ENCODE peak calls at places on chromosome 3, in ten cellular contexts. V is body of pancreas, G is esophagus muscularis mucosa, U is endothelial cell of umbilical vein, M is IMR-90, Z is transverse colon, P is A549, K is ovary, F is HCT116, R is prostate gland. E is an unnamed sample.

GRCh38 chr3:95418251-95418650 is 1355.4 kb downstream of the NSUN3 start:
- DNase-seq in V (no peak), G (no peak), U (no peak), M (no peak), Z (no peak), P (no peak), K (no peak), F (no peak), R (no peak), E (no peak)

GRCh38 chr3:153163349-153164008 is 1.5 kb downstream of the RAP2B start:
- DNase-seq in V (no peak), G (no peak), U (peak), M (peak), Z (no peak), P (peak), K (peak), F (no peak), R (no peak), E (no peak)

GRCh38 chr3:56154297-56154696 is 314.0 kb downstream of the ERC2 start:
- DNase-seq in V (no peak), G (no peak), U (no peak), M (no peak), Z (no peak), P (peak), K (no peak), F (no peak), R (no peak), E (no peak)

GRCh38 chr3:73100734-73101550 is 39.5 kb downstream of the EBLN2 start:
- DNase-seq in V (peak), G (peak), U (peak), M (peak), Z (peak), P (peak), K (peak), F (peak), R (peak), E (peak)

GRCh38 chr3:129016366-129016724 is 15.2 kb downstream of the EFCC1 start:
- DNase-seq in V (no peak), G (no peak), U (peak), M (no peak), Z (peak), P (no peak), K (no peak), F (no peak), R (peak), E (no peak)

GRCh38 chr3:24245056-24245455 is 249.6 kb downstream of the THRB start:
- DNase-seq in V (no peak), G (no peak), U (no peak), M (no peak), Z (no peak), P (no peak), K (no peak), F (no peak), R (no peak), E (no peak)

GRCh38 chr3:99901200-99901926 is 83.7 kb downstream of the CMSS1 start:
- DNase-seq in V (no peak), G (no peak), U (peak), M (peak), Z (no peak), P (peak), K (no peak), F (peak), R (no peak), E (no peak)

GRCh38 chr3:30986551-30986950 is 92.1 kb upstream of the GADL1 start:
- DNase-seq in V (no peak), G (no peak), U (no peak), M (no peak), Z (no peak), P (no peak), K (no peak), F (no peak), R (no peak), E (no peak)

GRCh38 chr3:94011208-94011842 is 17.1 kb downstream of the STX19 start:
- DNase-seq in V (no peak), G (no peak), U (no peak), M (no peak), Z (no peak), P (no peak), K (no peak), F (no peak), R (no peak), E (no peak)

GRCh38 chr3:182364323-182364722 is 429.0 kb upstream of the ATP11B start:
- DNase-seq in V (no peak), G (no peak), U (no peak), M (no peak), Z (no peak), P (no peak), K (no peak), F (peak), R (no peak), E (no peak)

GRCh38 chr3:141093397-141093796 is 42.2 kb downstream of the SPSB4 start:
- DNase-seq in V (no peak), G (no peak), U (no peak), M (no peak), Z (no peak), P (no peak), K (no peak), F (no peak), R (no peak), E (no peak)

GRCh38 chr3:125281411-125281810 is 68.9 kb upstream of the SLC12A8 start:
- DNase-seq in V (no peak), G (no peak), U (no peak), M (no peak), Z (no peak), P (no peak), K (no peak), F (no peak), R (no peak), E (no peak)

GRCh38 chr3:16399473-16399872 is 114.0 kb downstream of the RFTN1 start:
- DNase-seq in V (no peak), G (no peak), U (no peak), M (peak), Z (no peak), P (peak), K (peak), F (no peak), R (no peak), E (peak)

GRCh38 chr3:59555593-59556315 is 505.9 kb upstream of the CFAP20DC start:
- DNase-seq in V (no peak), G (no peak), U (no peak), M (peak), Z (no peak), P (no peak), K (no peak), F (no peak), R (no peak), E (no peak)

GRCh38 chr3:182215881-182216280 is 504.2 kb downstream of the SOX2 start:
- DNase-seq in V (no peak), G (no peak), U (no peak), M (no peak), Z (no peak), P (no peak), K (no peak), F (no peak), R (no peak), E (no peak)

GRCh38 chr3:10888523-10889081 is 72.6 kb downstream of the SLC6A11 start:
- DNase-seq in V (no peak), G (no peak), U (no peak), M (no peak), Z (no peak), P (no peak), K (no peak), F (no peak), R (no peak), E (no peak)

GRCh38 chr3:172352786-172353185 is 95.5 kb downstream of the GHSR start:
- DNase-seq in V (no peak), G (no peak), U (no peak), M (no peak), Z (no peak), P (no peak), K (no peak), F (no peak), R (no peak), E (no peak)

GRCh38 chr3:129793356-129793755 is 100.2 kb downstream of the TMCC1 start:
- DNase-seq in V (no peak), G (no peak), U (peak), M (no peak), Z (no peak), P (peak), K (no peak), F (no peak), R (no peak), E (no peak)

GRCh38 chr3:13715167-13715954 is 164.5 kb downstream of the WNT7A start:
- DNase-seq in V (peak), G (peak), U (no peak), M (no peak), Z (no peak), P (no peak), K (no peak), F (no peak), R (no peak), E (no peak)

GRCh38 chr3:107044587-107045119 is 332.6 kb upstream of the CCDC54 start:
- DNase-seq in V (no peak), G (no peak), U (peak), M (no peak), Z (no peak), P (no peak), K (no peak), F (no peak), R (no peak), E (no peak)

GRCh38 chr3:81550415-81550814 is 211.0 kb downstream of the GBE1 start:
- DNase-seq in V (no peak), G (no peak), U (no peak), M (peak), Z (no peak), P (no peak), K (no peak), F (no peak), R (no peak), E (no peak)

GRCh38 chr3:190577225-190577624 is 63.3 kb downstream of the IL1RAP start:
- DNase-seq in V (no peak), G (no peak), U (no peak), M (no peak), Z (no peak), P (no peak), K (no peak), F (no peak), R (no peak), E (no peak)

GRCh38 chr3:194134231-194134756 is 1.7 kb upstream of the HES1 start:
- DNase-seq in V (no peak), G (peak), U (no peak), M (no peak), Z (peak), P (no peak), K (no peak), F (no peak), R (peak), E (peak)

GRCh38 chr3:69948246-69948862 is 51.2 kb upstream of the SAMMSON start:
- DNase-seq in V (no peak), G (no peak), U (peak), M (peak), Z (no peak), P (peak), K (no peak), F (peak), R (no peak), E (no peak)

GRCh38 chr3:195001261-195001660 is 269.7 kb downstream of the XXYLT1 start:
- DNase-seq in V (no peak), G (no peak), U (no peak), M (no peak), Z (no peak), P (no peak), K (no peak), F (no peak), R (no peak), E (no peak)

GRCh38 chr3:119831022-119831421 is 49.1 kb downstream of the NR1I2 start:
- DNase-seq in V (no peak), G (no peak), U (no peak), M (no peak), Z (no peak), P (peak), K (no peak), F (no peak), R (no peak), E (no peak)

GRCh38 chr3:45552031-45552772 is 42.3 kb upstream of the LIMD1 start:
- DNase-seq in V (no peak), G (no peak), U (no peak), M (no peak), Z (no peak), P (no peak), K (no peak), F (no peak), R (no peak), E (no peak)

GRCh38 chr3:67685499-67685898 is 31.1 kb upstream of the SUCLG2 start:
- DNase-seq in V (no peak), G (no peak), U (no peak), M (no peak), Z (no peak), P (no peak), K (no peak), F (no peak), R (no peak), E (no peak)

GRCh38 chr3:58306662-58307286 is 454 bp downstream of the HTD2 start:
- DNase-seq in V (peak), G (no peak), U (peak), M (peak), Z (peak), P (peak), K (peak), F (no peak), R (peak), E (no peak)

GRCh38 chr3:61579685-61580084 is 18.3 kb downstream of the PTPRG start:
- DNase-seq in V (no peak), G (no peak), U (no peak), M (no peak), Z (no peak), P (no peak), K (no peak), F (no peak), R (no peak), E (no peak)

GRCh38 chr3:187006884-187007630 is 76.7 kb downstream of the ST6GAL1 start:
- DNase-seq in V (no peak), G (no peak), U (no peak), M (peak), Z (no peak), P (no peak), K (no peak), F (no peak), R (no peak), E (no peak)

GRCh38 chr3:34357461-34357860 is 559.0 kb downstream of the PDCD6IP start:
- DNase-seq in V (no peak), G (no peak), U (no peak), M (no peak), Z (no peak), P (no peak), K (no peak), F (no peak), R (no peak), E (no peak)

GRCh38 chr3:110568246-110568645 is 503.4 kb upstream of the NECTIN3 start:
- DNase-seq in V (no peak), G (no peak), U (peak), M (peak), Z (no peak), P (peak), K (no peak), F (peak), R (no peak), E (peak)

GRCh38 chr3:16633948-16634347 is 28.7 kb upstream of the DAZL start:
- DNase-seq in V (no peak), G (no peak), U (no peak), M (no peak), Z (no peak), P (no peak), K (no peak), F (no peak), R (no peak), E (no peak)

GRCh38 chr3:31880020-31880419 is 101.0 kb downstream of the OSBPL10 start:
- DNase-seq in V (no peak), G (no peak), U (no peak), M (peak), Z (no peak), P (peak), K (no peak), F (no peak), R (no peak), E (no peak)

GRCh38 chr3:129476586-129476985 is 36.6 kb downstream of the IFT122 start:
- DNase-seq in V (peak), G (no peak), U (no peak), M (no peak), Z (no peak), P (no peak), K (no peak), F (no peak), R (no peak), E (no peak)

GRCh38 chr3:105579439-105579838 is 212.7 kb downstream of the ALCAM start:
- DNase-seq in V (no peak), G (no peak), U (no peak), M (peak), Z (no peak), P (no peak), K (no peak), F (no peak), R (no peak), E (no peak)

DNA sequence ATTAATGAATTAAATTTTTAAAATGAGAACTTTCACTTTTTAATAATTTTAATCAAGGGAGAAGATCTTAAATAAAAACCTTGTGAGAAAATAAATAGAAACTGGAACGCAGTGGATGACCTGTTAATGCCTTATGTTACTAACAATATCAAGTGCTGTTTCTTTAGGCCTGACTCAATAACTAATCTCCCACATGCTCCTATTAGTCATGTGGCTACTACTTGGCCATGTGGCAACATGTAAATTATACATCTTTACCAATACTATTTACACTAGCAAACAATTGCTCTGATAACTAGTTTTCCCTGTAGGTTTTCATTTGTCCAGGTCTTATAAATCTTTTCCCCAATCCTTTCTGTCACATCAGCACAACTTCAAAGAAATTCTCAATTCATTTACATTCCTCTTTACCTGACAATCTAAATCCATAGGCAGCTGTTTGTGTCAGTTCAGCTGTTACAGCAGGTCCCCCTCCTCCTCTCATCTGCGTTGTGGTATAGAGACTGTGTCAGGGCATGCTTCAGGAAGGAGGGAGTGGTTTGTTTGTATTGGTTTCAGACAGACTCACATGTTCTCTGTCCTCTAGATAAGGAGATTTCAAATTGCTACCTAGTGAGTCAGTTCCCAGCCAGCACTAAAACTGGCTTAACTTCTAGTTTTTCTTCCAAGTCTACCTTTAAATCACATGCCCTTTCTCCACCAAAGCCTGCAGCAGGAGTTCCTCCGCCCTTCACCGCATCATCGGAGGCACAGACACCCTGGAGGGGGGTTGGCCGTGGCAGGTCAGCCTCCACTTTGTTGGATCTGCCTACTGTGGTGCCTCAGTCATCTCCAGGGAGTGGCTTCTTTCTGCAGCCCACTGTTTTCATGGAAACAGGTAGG is 11.3 kb upstream of the C3orf52 start:
- DNase-seq in V (peak), G (no peak), U (peak), M (peak), Z (peak), P (peak), K (no peak), F (peak), R (peak), E (peak)
- TF ChIP-seq POLR2A in V (peak), G (no peak), U (peak), M (no peak), Z (peak), P (no peak), K (no peak), F (no peak), R (peak), E (no peak)

DNA sequence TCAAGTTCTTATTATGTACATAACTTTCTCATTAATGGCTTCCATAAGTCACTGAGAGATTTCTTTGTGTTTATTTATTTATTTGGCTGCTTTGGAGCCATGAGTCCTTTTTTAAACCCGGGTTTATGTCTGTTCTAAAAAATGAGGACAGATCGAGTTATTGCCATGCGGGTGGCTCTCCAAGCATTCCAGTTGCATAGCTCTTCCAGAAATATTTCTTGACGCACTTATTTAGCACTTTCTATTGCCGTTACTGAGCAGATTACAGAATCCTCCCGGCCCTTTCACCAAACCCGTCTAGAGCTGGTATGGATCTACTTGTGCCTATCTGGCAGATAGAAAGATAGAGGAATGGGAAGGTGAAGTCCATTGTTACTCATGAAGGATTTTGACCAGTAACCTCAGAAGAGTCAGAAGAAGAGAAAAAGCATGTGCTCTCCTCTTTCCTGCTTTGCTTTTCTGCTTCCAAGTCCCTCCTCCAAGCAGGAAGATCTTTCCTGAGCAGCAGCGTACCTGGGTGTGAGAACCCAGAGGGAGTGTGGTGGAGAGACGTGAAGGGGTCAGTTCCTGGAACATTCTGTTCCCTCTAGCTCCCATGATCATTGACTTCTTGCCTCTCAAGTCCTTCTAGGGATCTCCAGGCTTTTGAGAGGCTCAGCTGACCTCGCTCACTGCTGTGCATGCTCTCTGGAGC is 112.8 kb downstream of the LPP start:
- DNase-seq in V (no peak), G (no peak), U (peak), M (peak), Z (peak), P (no peak), K (peak), F (no peak), R (peak), E (no peak)
- TF ChIP-seq POLR2A in V (no peak), G (no peak), U (no peak), M (peak), Z (no peak), P (no peak), K (peak), F (no peak), R (no peak), E (no peak)

GRCh38 chr3:98733778-98734281 is 29.3 kb upstream of the ST3GAL6 start:
- DNase-seq in V (no peak), G (no peak), U (peak), M (no peak), Z (peak), P (no peak), K (no peak), F (no peak), R (peak), E (no peak)
- TF ChIP-seq POLR2A in V (no peak), G (no peak), U (no peak), M (no peak), Z (no peak), P (no peak), K (no peak), F (no peak), R (no peak), E (no peak)

GRCh38 chr3:150765949-150766720 is 3.2 kb upstream of the SIAH2 start:
- DNase-seq in V (no peak), G (no peak), U (no peak), M (peak), Z (no peak), P (no peak), K (no peak), F (no peak), R (no peak), E (no peak)
- TF ChIP-seq POLR2A in V (no peak), G (no peak), U (no peak), M (no peak), Z (no peak), P (no peak), K (no peak), F (no peak), R (no peak), E (no peak)

DNA sequence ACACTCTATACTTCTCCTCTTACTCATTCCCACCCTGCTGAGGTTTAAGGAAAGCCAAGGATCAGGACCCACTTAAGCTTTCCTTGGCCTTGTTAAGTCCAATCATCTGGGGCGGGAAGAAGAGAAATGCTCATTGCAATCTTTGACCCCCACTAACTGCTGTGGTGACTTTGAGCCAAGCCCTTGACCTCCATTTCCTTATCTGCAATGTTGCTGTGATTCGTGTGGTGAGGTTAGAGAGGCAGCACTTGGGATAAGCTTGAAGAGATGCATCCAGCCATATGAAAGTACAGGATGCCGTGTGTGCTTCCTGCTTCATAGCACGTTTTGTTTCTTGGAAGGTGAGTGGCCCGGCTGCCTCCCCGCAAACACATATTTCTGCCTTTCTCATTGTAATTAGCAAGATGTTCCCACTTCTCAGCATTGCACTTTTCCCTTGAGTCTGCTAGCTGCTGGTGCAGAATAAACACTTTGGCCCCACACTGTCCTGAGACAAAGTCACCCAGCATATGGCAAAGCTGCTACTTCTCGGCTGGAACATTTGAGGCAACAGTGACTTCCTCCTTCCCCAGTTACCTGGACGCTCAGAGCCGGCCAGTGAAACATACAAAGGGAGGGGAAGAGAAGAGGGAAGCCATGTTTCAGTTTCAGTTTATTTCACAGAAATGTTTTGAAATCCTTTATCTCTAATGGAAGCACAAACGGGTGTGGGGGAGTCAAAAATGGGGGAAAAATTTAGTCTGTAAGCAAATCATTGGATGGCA is 10.5 kb upstream of the NUDT16 start:
- DNase-seq in V (no peak), G (no peak), U (no peak), M (no peak), Z (no peak), P (no peak), K (no peak), F (no peak), R (no peak), E (no peak)
- TF ChIP-seq POLR2A in V (no peak), G (no peak), U (no peak), M (no peak), Z (no peak), P (no peak), K (no peak), F (no peak), R (no peak), E (no peak)

E was measured in H54.